ENCODE peak calls at places on chromosome 11, in four cellular contexts. B is neuronal stem cell, R is hepatocyte, I is HCT116. Z is an unnamed sample.

GRCh38 chr11:132782102-132782501 is 750.2 kb downstream of the OPCML start:
- DNase-seq in B (no peak), R (no peak), I (no peak), Z (no peak)

GRCh38 chr11:17538731-17539130 is 5.5 kb downstream of the USH1C start:
- DNase-seq in B (no peak), R (no peak), I (no peak), Z (no peak)

GRCh38 chr11:102869354-102869753 is 5.4 kb downstream of the MMP12 start:
- DNase-seq in B (no peak), R (no peak), I (no peak), Z (no peak)

GRCh38 chr11:28460348-28460747 is 352.2 kb downstream of the METTL15 start:
- DNase-seq in B (no peak), R (no peak), I (no peak), Z (no peak)

GRCh38 chr11:20031155-20032001 is 128.9 kb downstream of the DBX1 start:
- DNase-seq in B (no peak), R (peak; percentile 37), I (no peak), Z (peak; percentile 37)

GRCh38 chr11:69661413-69661715 is 13.8 kb downstream of the LTO1 start:
- DNase-seq in B (no peak), R (no peak), I (no peak), Z (no peak)

GRCh38 chr11:28833169-28833568 is 725.0 kb downstream of the METTL15 start:
- DNase-seq in B (no peak), R (no peak), I (no peak), Z (no peak)

GRCh38 chr11:87870081-87870480 is 305.2 kb downstream of the RAB38 start:
- DNase-seq in B (no peak), R (no peak), I (no peak), Z (no peak)

GRCh38 chr11:30395751-30396150 is 72.8 kb downstream of the ARL14EP start:
- DNase-seq in B (no peak), R (no peak), I (no peak), Z (no peak)

GRCh38 chr11:85947431-85948272 is 92.5 kb downstream of the CCDC83 start:
- DNase-seq in B (no peak), R (peak; percentile 19), I (no peak), Z (no peak)

GRCh38 chr11:85948884-85949283 is 93.7 kb downstream of the CCDC83 start:
- DNase-seq in B (no peak), R (no peak), I (no peak), Z (no peak)

GRCh38 chr11:85945296-85945695 is 90.1 kb downstream of the CCDC83 start:
- DNase-seq in B (no peak), R (no peak), I (no peak), Z (no peak)

GRCh38 chr11:85946221-85946620 is 91.0 kb downstream of the CCDC83 start:
- DNase-seq in B (no peak), R (no peak), I (no peak), Z (no peak)

GRCh38 chr11:85945788-85946187 is 90.6 kb downstream of the CCDC83 start:
- DNase-seq in B (no peak), R (no peak), I (no peak), Z (no peak)
- H3K4me1 ChIP-seq in B (no peaks in the 10 kb centered on the region), R (no peaks in the 10 kb centered on the region), I (no peaks in the 10 kb centered on the region), Z (no peaks in the 10 kb centered on the region)

GRCh38 chr11:45930031-45930794 is 7.8 kb downstream of the LARGE2 start:
- DNase-seq in B (no peak), R (peak; percentile 13), I (no peak), Z (no peak)
- H2AFZ ChIP-seq in B (no peak overlapping the region), R (no peak overlapping the region), I (no peak overlapping the region), Z (no peak overlapping the region)

DNA sequence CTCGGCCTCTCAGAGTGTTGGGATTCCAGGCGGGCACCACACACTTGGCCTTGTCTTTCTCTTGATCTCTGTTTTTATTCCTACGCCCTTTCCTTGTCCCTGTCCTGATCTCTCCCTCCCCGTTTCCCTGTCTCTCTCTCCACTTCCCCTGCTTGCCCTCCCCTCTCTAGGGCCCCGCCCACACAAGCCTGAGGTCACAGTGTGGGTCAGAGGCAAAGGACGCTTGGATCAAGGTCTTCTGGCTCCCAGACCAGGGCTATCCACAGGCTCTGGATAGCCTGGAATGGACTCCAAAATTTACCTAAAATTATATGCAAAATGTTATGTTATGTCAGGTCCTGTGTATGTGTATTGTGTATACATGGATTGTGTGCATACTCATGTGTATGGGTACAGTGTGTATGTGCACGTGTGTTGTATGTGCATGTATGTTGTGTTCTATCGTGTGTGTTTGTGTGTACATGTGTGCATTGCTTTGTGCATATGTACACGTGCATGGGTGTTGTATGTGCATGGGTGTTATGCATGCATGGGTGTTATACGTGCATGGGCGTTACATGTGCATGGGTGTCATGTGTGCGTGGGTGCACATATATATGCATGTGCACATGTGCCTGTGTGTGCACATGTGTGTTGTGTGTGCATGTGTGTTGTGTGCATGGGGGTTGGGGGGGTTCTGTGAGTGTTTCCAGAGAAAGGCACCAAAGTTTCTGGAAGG is 38.3 kb downstream of the TP53I11 start:
- DNase-seq in B (no peak), R (no peak), I (no peak), Z (no peak)
- H3K4me1 ChIP-seq in B (peaks cover 8% of the 10 kb centered on the region), R (no peaks in the 10 kb centered on the region), I (no peaks in the 10 kb centered on the region), Z (peaks cover 14% of the 10 kb centered on the region)

DNA sequence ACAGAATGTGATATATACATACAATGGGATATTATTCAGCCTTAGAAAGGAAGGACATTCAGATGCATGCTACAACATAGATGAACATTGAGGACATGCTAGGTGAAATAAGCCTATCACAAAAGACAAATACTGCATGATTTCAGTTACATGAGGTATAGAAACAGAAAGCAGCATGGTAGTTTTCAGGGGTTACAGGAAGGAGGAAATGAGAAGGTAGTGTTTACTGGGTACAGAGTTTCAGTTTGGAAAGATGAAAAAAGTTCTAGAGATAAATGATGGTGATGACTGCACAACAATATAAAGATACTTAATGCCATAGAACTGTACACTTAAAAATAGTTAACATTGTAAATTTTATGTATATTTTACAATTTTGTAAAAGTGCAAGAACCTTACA is 266.7 kb upstream of the C11orf87 start:
- DNase-seq in B (no peak), R (no peak), I (no peak), Z (no peak)
- H2AFZ ChIP-seq in B (no peak overlapping the region), R (no peak overlapping the region), I (no peak overlapping the region), Z (no peak overlapping the region)

DNA sequence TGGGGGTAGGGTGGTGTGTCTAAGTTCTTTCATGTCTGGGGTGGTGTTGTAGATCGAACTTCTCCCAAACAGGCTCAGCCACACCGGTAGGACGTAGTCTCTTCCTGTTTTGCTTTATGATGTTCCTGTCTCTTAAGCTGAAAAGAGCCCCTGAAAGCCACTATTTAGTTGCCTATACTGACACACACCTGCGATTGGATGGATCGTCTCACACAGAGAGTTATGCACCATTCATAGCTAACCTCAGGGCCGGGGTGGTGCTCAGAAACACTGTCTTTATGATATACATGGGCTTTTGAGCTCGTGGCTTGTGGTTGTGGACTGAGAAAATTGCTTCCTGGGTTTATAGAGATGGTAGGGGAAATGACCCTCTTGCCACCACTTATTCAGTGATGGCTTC is 137.6 kb downstream of the TEAD1 start:
- DNase-seq in B (no peak), R (no peak), I (no peak), Z (no peak)
- H3K4me1 ChIP-seq in B (peaks cover 2% of the 10 kb centered on the region), R (peaks cover 43% of the 10 kb centered on the region), I (peaks cover 89% of the 10 kb centered on the region), Z (peaks cover 36% of the 10 kb centered on the region)

DNA sequence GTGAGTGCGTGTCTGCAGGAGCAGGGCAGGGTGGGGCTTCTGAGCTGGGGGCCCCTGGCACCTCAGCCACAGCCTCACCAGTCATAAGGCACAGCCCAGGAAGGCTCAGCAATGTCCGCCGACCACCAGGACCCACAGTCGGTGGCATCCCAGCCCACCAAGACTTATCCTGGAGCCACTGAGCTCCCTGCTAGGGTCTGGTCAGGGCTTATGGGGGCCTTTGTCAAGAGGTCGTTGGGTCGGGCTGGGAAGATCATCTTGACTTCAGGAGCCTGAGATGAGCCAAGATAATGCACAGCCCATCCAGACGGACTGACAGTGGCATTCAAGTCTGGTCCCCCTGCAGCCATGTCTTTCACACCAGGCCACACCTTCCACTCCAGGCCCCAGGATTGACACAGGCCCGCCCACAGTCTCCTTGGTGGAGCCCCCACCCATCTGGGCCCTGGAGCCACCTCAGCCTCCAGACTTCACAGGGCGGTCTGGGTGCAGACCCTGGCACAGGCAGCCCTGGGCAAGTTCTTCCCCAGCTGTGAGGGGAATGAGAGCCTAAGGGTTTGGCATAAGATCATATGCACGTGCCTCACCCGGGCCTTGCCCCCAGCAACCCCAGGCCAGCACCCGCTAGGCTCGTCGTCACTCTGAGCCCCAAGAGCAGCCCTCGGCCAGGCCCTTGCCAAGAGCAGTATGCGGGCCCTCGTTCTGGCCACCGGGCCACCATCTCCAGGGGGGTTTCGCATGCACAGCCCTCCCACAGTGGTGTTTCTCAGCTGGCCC is 70.2 kb upstream of the KCNQ1OT1 start:
- DNase-seq in B (no peak), R (peak; percentile 2), I (no peak), Z (no peak)
- H2AFZ ChIP-seq in B (no peak overlapping the region), R (no peak overlapping the region), I (no peak overlapping the region), Z (no peak overlapping the region)

GRCh38 chr11:125423247-125423849 is 72.7 kb downstream of the FEZ1 start:
- DNase-seq in B (no peak), R (peak; percentile 23), I (peak; percentile 19), Z (no peak)
- H3K4me1 ChIP-seq in B (no peaks in the 10 kb centered on the region), R (no peaks in the 10 kb centered on the region), I (no peaks in the 10 kb centered on the region), Z (peaks cover 12% of the 10 kb centered on the region)

GRCh38 chr11:50098186-50098725 is 65.6 kb downstream of the OR4C45 start:
- DNase-seq in B (no peak), R (no peak), I (no peak), Z (no peak)
- H2AFZ ChIP-seq in B (no peak overlapping the region), R (no peak overlapping the region), I (no peak overlapping the region), Z (no peak overlapping the region)

DNA sequence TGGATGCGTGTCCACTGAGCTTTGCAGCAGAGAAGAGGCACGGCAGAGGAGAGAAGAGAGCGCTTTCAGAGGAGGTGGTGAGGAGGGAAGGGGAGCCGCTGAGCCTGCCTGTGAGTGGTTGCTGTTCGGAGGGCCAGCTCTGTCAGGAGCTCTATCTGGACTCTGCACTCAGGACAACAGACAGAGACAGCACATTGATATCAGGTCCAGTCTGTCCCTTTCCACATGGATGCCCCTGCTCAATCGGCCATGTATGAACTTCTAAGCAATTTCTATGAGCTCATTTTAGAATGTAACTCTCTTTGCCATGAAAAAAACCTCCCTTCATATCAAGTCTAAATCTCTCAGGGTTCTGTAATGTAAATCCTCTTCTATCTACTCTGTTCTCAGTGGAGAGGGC is 158.5 kb downstream of the KIRREL3 start:
- DNase-seq in B (no peak), R (no peak), I (no peak), Z (no peak)
- H3K4me1 ChIP-seq in B (no peaks in the 10 kb centered on the region), R (no peaks in the 10 kb centered on the region), I (no peaks in the 10 kb centered on the region), Z (no peaks in the 10 kb centered on the region)

GRCh38 chr11:14977481-14977880 is 5.3 kb upstream of the CALCA start:
- DNase-seq in B (no peak), R (no peak), I (no peak), Z (no peak)

GRCh38 chr11:14974021-14974698 is 2.0 kb upstream of the CALCA start:
- DNase-seq in B (peak; percentile 44), R (no peak), I (no peak), Z (peak; percentile 78)

GRCh38 chr11:14973621-14974020 is 1.5 kb upstream of the CALCA start:
- DNase-seq in B (peak; percentile 36), R (peak; percentile 44), I (no peak), Z (peak; percentile 65)

GRCh38 chr11:14972581-14973490 is 685 bp upstream of the CALCA start:
- DNase-seq in B (no peak), R (no peak), I (no peak), Z (peak; percentile 15)

GRCh38 chr11:14974723-14975587 is 2.8 kb upstream of the CALCA start:
- DNase-seq in B (peak; percentile 61), R (peak; percentile 64), I (peak; percentile 54), Z (peak; percentile 84)
- H2AFZ ChIP-seq in B (peak overlapping the region; percentile 94), R (peak overlapping the region; percentile 50), I (peak overlapping the region; percentile 81), Z (peak overlapping the region; percentile 68)